ENCODE peak calls at places on chromosomes 1 and 21, in eight cellular contexts. K, Y, F, A, G, D, U and O are unnamed samples.

GRCh38 chr21:35222541-35222941 is 173.4 kb upstream of the RUNX1 start:
- DNase-seq in K (no peak), Y (no peak), F (no peak), A (no peak), G (no peak), D (no peak), U (no peak), O (no peak)

GRCh38 chr21:31282095-31282709 is 61.9 kb downstream of the TIAM1 start:
- DNase-seq in K (peak; percentile 37), Y (peak; percentile 95), F (no peak), A (no peak), G (no peak), D (no peak), U (peak; percentile 65), O (peak; percentile 15)

GRCh38 chr1:244945109-244945671 is 80.8 kb upstream of the HNRNPU start:
- DNase-seq in K (no peak), Y (no peak), F (no peak), A (no peak), G (no peak), D (no peak), U (no peak), O (no peak)

GRCh38 chr1:84823991-84824390 is 69.0 kb downstream of the LPAR3 start:
- DNase-seq in K (no peak), Y (no peak), F (no peak), A (no peak), G (no peak), D (no peak), U (no peak), O (no peak)

GRCh38 chr1:192225713-192226112 is 67.5 kb downstream of the RGS18 start:
- DNase-seq in K (no peak), Y (peak; percentile 63), F (no peak), A (no peak), G (no peak), D (no peak), U (no peak), O (no peak)

GRCh38 chr1:81213279-81213678 is 587.5 kb upstream of the ADGRL2 start:
- DNase-seq in K (no peak), Y (no peak), F (no peak), A (no peak), G (no peak), D (no peak), U (no peak), O (no peak)

GRCh38 chr1:91751281-91751680 is 134.7 kb downstream of the TGFBR3 start:
- DNase-seq in K (no peak), Y (peak; percentile 88), F (no peak), A (no peak), G (no peak), D (no peak), U (peak; percentile 45), O (peak; percentile 65)

GRCh38 chr1:28955930-28956552 is 41.7 kb downstream of the EPB41 start:
- DNase-seq in K (no peak), Y (peak; percentile 17), F (no peak), A (no peak), G (no peak), D (no peak), U (no peak), O (no peak)

GRCh38 chr1:154973344-154974085 is 966 bp upstream of the CKS1B start:
- DNase-seq in K (peak; percentile 98), Y (peak; percentile 96), F (peak; percentile 99), A (peak; percentile 98), G (peak; percentile 98), D (peak; percentile 99), U (peak; percentile 97), O (peak; percentile 98)

GRCh38 chr1:75725861-75726361 is 1.4 kb downstream of the ACADM start:
- DNase-seq in K (peak; percentile 59), Y (peak; percentile 1), F (no peak), A (no peak), G (no peak), D (no peak), U (no peak), O (no peak)

GRCh38 chr1:96538001-96538649 is 183.5 kb upstream of the PTBP2 start:
- DNase-seq in K (no peak), Y (peak; percentile 80), F (no peak), A (peak; percentile 65), G (no peak), D (no peak), U (peak; percentile 28), O (no peak)

GRCh38 chr1:2206813-2207488 is 12.4 kb upstream of the FAAP20 start:
- DNase-seq in K (no peak), Y (no peak), F (no peak), A (peak; percentile 75), G (peak; percentile 68), D (no peak), U (no peak), O (peak; percentile 53)

GRCh38 chr1:116321766-116322175 is 51.3 kb upstream of the ATP1A1 start:
- DNase-seq in K (peak; percentile 34), Y (no peak), F (no peak), A (no peak), G (no peak), D (no peak), U (no peak), O (no peak)

GRCh38 chr1:66282343-66282852 is 251.6 kb upstream of the SGIP1 start:
- DNase-seq in K (no peak), Y (peak; percentile 59), F (peak; percentile 66), A (no peak), G (no peak), D (no peak), U (no peak), O (no peak)

GRCh38 chr1:208598021-208598420 is 353.8 kb upstream of the PLXNA2 start:
- DNase-seq in K (no peak), Y (no peak), F (no peak), A (no peak), G (no peak), D (no peak), U (no peak), O (no peak)

GRCh38 chr1:67791686-67792475 is 41.4 kb downstream of the GNG12 start:
- DNase-seq in K (no peak), Y (peak; percentile 84), F (peak; percentile 86), A (no peak), G (no peak), D (no peak), U (peak; percentile 40), O (no peak)

GRCh38 chr1:94433866-94434265 is 15.7 kb downstream of the ABCD3 start:
- DNase-seq in K (no peak), Y (no peak), F (no peak), A (no peak), G (no peak), D (no peak), U (no peak), O (no peak)

GRCh38 chr1:10286244-10286643 is 75.9 kb downstream of the KIF1B start:
- DNase-seq in K (no peak), Y (peak; percentile 1), F (no peak), A (no peak), G (no peak), D (no peak), U (peak; percentile 59), O (peak; percentile 69)

GRCh38 chr1:118961156-118961555 is 27.0 kb downstream of the TBX15 start:
- DNase-seq in K (no peak), Y (no peak), F (peak; percentile 3), A (no peak), G (no peak), D (no peak), U (no peak), O (no peak)

DNA sequence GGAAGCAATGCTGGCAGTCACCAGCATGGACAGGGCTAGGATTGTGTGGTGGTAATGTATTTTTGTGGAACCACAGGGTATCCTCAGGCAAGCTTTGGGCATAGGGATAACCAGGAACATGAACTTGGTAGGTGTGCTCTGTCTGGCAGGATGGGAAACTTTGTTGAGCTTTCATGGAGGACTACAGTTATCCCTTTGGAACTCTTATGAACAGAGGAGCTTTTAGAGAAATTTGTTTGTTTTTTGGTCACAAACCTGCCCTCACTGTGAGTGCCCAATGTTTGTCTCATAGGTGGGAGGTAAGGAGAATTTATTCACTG is 54.4 kb downstream of the MACF1 start:
- DNase-seq in K (no peak), Y (no peak), F (no peak), A (no peak), G (no peak), D (no peak), U (no peak), O (no peak)
- H3K27ac ChIP-seq in K (peak overlapping the region; percentile 17), Y (no peak overlapping the region), F (peak overlapping the region; percentile 33), A (peak overlapping the region; percentile 56), G (peak overlapping the region; percentile 32), D (peak overlapping the region; percentile 59), U (peak overlapping the region; percentile 19), O (peak overlapping the region; percentile 0)

DNA sequence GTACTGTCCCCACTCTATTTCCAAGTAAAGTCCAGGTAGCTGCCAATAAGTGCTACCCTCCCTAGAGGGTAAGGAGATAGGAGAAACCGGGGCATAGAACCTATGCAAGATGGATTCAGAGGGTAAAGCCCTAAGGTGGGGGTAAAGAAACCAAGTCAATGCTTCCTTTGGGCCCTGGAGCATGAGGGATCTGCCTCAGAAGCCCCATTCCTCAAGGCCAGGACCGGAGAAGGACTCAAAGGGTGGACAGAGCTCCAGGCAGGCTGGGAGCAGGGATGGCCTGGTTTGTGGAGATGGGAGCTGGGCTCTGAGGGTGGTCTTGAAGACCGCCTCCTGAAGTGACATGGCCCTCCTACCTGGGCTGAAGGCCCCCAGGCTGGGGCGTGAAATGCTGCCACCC is 3.9 kb downstream of the EPHA2 start:
- DNase-seq in K (no peak), Y (no peak), F (no peak), A (no peak), G (no peak), D (no peak), U (no peak), O (no peak)
- H3K4me3 ChIP-seq in K (peak overlapping the region; percentile 80), Y (no peak overlapping the region), F (peak overlapping the region; percentile 93), A (no peak overlapping the region), G (peak overlapping the region; percentile 62), D (no peak overlapping the region), U (peak overlapping the region; percentile 71), O (peak overlapping the region; percentile 77)

DNA sequence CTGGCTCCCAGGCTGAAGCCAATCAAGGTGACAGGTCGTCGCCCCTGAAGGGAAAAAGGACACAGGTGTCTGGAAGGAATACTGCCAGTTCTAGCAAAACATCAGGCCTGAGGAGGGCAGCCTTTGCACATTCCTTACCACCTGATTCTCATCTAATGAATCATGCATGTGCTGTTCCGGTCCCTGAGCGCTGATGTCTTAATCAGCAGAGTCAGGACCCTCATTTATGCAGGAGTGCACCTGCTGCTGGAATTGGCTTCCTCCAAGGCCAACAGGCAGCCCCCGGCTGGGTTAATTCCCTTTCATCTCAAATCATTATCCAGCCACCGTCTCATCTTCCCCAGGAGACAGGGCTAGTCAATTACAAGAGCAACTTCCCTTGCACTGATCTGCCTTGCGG is 62.3 kb downstream of the TMCO4 start:
- DNase-seq in K (no peak), Y (no peak), F (no peak), A (no peak), G (peak; percentile 32), D (no peak), U (no peak), O (no peak)
- TF ChIP-seq CTCF in K (no peak), Y (no peak), F (no peak), A (no peak), G (no peak), D (no peak), U (no peak), O (no peak)

DNA sequence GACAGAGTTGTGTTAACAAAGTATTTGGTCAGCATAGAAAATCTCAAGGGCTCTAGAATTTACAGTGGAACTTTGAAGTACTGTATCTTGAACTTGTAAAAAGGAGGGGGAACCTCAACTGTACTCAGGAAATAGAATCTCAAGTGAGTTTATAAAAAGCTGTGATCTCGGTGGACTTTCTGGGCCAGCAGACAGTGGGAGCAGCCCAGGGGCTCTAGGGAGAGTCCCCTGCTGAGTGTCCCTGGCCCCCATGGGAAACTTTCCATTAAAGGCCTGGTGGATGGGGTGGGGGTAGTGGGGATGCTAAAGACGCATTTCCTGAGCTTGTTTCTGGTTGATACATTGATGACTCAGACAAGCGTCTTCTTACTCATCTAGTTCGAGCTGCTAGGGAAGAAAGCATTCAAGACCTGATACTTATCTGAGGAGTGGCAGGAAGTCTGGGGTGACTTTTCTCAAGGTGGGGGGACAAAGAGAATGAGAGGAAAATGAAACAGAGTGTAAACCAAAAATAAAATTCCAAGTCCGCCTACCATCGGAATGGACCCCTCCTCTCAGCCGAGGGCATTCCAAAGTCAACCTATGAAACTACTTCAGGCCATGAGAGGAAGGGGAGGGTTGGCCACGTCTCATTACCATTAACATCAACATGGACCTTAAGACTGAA is 65.5 kb downstream of the NID1 start:
- DNase-seq in K (no peak), Y (peak; percentile 85), F (peak; percentile 81), A (no peak), G (no peak), D (no peak), U (peak; percentile 68), O (no peak)
- H3K27ac ChIP-seq in K (peak overlapping the region; percentile 60), Y (peak overlapping the region; percentile 71), F (peak overlapping the region; percentile 84), A (no peak overlapping the region), G (peak overlapping the region; percentile 20), D (no peak overlapping the region), U (peak overlapping the region; percentile 67), O (no peak overlapping the region)